ENCODE peak calls at places on chromosomes 12 and 14, in four cellular contexts. E is A549, T is NT2/D1, S is stomach. I is an unnamed sample.

GRCh38 chr12:116390656-116391335 is 113.3 kb upstream of the MED13L start:
- DNase-seq in E (no peak), T (no peak), S (peak; percentile 31), I (no peak)

GRCh38 chr14:105855893-105856675 is 329.7 kb downstream of the TMEM121 start:
- DNase-seq in E (no peak), T (no peak), S (no peak), I (no peak)

GRCh38 chr14:95533391-95533821 is 1.4 kb upstream of the GLRX5 start:
- DNase-seq in E (peak; percentile 20), T (no peak), S (no peak), I (peak; percentile 95)

GRCh38 chr14:101178184-101179072 is 274.9 kb upstream of the RTL1 start:
- DNase-seq in E (no peak), T (no peak), S (no peak), I (peak; percentile 59)

GRCh38 chr12:55931317-55931779 is 386 bp downstream of the DGKA start:
- DNase-seq in E (no peak), T (no peak), S (no peak), I (peak; percentile 87)

GRCh38 chr12:71397433-71397954 is 42.1 kb upstream of the LGR5 start:
- DNase-seq in E (no peak), T (no peak), S (no peak), I (no peak)

GRCh38 chr12:113271466-113271852 is 50.2 kb downstream of the TPCN1 start:
- DNase-seq in E (no peak), T (no peak), S (no peak), I (no peak)

GRCh38 chr12:58496411-58496810 is 423.9 kb downstream of the LRIG3 start:
- DNase-seq in E (peak; percentile 43), T (no peak), S (no peak), I (no peak)

GRCh38 chr14:104749111-104749649 is 3.8 kb upstream of the SIVA1 start:
- DNase-seq in E (no peak), T (no peak), S (no peak), I (peak; percentile 94)

GRCh38 chr14:98907271-98907670 is 364.7 kb downstream of the BCL11B start:
- DNase-seq in E (no peak), T (no peak), S (no peak), I (no peak)

GRCh38 chr12:6775775-6776174 is 3.5 kb downstream of the LAG3 start:
- DNase-seq in E (no peak), T (no peak), S (no peak), I (peak; percentile 34)

GRCh38 chr12:100672075-100672592 is 98.7 kb downstream of the GAS2L3 start:
- DNase-seq in E (peak; percentile 29), T (no peak), S (no peak), I (peak; percentile 39)

GRCh38 chr14:54085841-54086240 is 129.2 kb upstream of the BMP4 start:
- DNase-seq in E (no peak), T (no peak), S (no peak), I (no peak)

GRCh38 chr12:104604995-104605675 is 148.4 kb downstream of the CHST11 start:
- DNase-seq in E (no peak), T (no peak), S (no peak), I (no peak)

GRCh38 chr12:31835276-31835882 is 106.6 kb upstream of the AMN1 start:
- DNase-seq in E (peak; percentile 74), T (no peak), S (no peak), I (no peak)

GRCh38 chr12:49026101-49026500 is 7.5 kb upstream of the PRKAG1 start:
- DNase-seq in E (no peak), T (no peak), S (no peak), I (peak; percentile 45)

GRCh38 chr12:49022558-49023178 is 4.1 kb upstream of the PRKAG1 start:
- DNase-seq in E (no peak), T (no peak), S (no peak), I (peak; percentile 58)

GRCh38 chr12:49024543-49024942 is 6.0 kb upstream of the PRKAG1 start:
- DNase-seq in E (no peak), T (no peak), S (no peak), I (peak; percentile 53)

GRCh38 chr12:49025463-49025862 is 6.9 kb upstream of the PRKAG1 start:
- DNase-seq in E (no peak), T (no peak), S (no peak), I (no peak)

GRCh38 chr12:49023812-49024211 is 5.2 kb upstream of the PRKAG1 start:
- DNase-seq in E (no peak), T (no peak), S (no peak), I (no peak)
- H3K4me1 ChIP-seq in E (peaks cover 13% of the 10 kb centered on the region), T (no peaks in the 10 kb centered on the region), S (peaks cover 10% of the 10 kb centered on the region), I (peaks cover 11% of the 10 kb centered on the region)

GRCh38 chr12:96237465-96238077 is 43.4 kb downstream of the ELK3 start:
- DNase-seq in E (no peak), T (no peak), S (peak; percentile 44), I (peak; percentile 95)
- H3K4me1 ChIP-seq in E (peaks cover 7% of the 10 kb centered on the region), T (peaks cover 4% of the 10 kb centered on the region), S (peaks cover 96% of the 10 kb centered on the region), I (peaks cover 70% of the 10 kb centered on the region)

GRCh38 chr12:48459259-48459658 is 13.1 kb upstream of the ANP32D start:
- DNase-seq in E (no peak), T (no peak), S (no peak), I (no peak)
- H3K4me1 ChIP-seq in E (no peaks in the 10 kb centered on the region), T (peaks cover 3% of the 10 kb centered on the region), S (no peaks in the 10 kb centered on the region), I (no peaks in the 10 kb centered on the region)

DNA sequence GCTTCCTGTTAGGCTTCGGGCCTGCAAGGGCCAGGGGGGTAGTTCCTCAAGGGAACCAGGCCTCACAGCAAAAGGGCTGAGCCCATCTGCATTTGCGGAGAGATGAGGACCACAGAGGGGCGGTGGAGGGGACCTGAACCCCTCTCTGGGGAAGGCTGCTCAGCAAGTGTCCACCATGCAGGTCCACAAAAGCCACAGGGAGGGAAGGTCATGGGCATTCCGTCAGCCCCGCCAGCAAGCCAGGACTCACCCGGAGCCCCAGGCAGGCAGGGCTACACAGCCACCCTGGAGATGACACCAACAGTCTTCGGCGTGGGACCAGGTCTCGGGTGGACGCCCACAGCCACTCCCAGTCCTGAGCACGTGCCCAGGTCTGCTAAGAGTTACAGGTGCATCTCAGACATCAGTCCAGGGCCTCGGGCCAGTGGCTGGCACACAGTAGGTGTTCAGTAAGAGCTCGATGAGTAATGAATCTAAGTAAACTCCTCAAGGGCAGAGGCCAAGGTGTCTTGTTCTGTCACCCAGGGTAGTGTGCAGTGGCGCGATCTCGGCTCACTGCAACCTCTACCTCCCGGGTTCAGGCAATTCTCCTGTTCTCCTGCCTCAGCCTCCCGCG is 11.3 kb downstream of the TTC7B start:
- DNase-seq in E (no peak), T (no peak), S (no peak), I (peak; percentile 27)
- H3K4me1 ChIP-seq in E (no peaks in the 10 kb centered on the region), T (peaks cover 15% of the 10 kb centered on the region), S (peaks cover 63% of the 10 kb centered on the region), I (peaks cover 9% of the 10 kb centered on the region)

DNA sequence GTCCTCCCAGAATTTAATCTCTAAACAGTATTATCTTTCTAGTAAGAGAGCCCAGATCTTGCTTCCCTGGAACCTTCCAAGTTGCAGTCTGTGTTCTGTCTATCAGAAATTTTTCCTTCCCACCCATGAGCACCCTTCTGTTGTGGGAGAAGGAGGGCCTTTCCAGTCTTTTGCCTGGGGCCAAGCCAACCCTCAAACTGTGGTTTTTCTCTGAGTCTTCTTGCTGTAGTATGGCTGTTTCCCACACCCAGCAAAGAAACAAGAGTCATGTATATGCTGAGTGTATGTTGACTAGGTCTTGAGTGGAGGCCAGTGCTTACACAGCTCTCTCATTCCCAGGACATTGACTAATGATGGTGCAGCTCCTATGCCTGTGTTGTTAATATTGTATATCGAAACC is 104.5 kb downstream of the TGFB3 start:
- DNase-seq in E (no peak), T (no peak), S (no peak), I (peak; percentile 87)
- H3K4me1 ChIP-seq in E (peaks cover 17% of the 10 kb centered on the region), T (no peaks in the 10 kb centered on the region), S (peaks cover 19% of the 10 kb centered on the region), I (peaks cover 36% of the 10 kb centered on the region)

DNA sequence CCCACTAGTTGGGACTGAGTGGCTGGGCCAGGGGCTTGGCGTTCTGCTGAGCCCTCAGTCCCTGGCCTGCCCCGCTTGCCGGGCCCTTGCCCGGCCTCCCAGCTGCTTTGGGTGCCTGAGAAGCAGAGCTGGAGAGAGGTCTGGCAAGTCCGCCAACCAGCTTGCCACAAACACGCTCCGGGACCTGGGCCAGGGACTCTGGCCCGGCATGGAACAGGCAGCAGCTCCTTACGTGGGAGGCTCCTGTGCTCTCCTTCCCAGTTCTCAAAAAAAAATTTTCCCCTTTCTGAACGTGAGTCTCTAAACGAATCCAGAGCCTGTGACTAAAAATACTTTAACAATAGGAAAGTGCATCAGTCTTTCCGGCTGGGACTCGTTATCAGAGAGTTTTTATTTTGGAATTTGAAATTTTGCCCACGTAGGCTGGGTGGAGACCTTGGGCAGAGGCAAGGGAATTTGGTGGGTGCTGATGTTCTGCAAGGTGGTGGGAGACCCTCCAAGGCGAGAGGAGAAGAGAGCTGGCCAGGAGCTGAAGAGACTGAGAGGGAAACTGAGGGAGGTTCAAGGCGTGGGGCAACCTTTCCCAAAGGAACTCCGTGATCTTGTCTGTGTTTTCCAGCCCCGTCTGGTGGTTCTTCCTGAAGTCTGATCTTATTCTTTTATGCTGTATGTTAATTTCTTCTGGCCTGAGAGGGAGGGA is 6.8 kb upstream of the NR4A1 start:
- DNase-seq in E (no peak), T (no peak), S (peak; percentile 91), I (peak; percentile 99)
- H3K4me1 ChIP-seq in E (peaks cover 9% of the 10 kb centered on the region), T (peaks cover 7% of the 10 kb centered on the region), S (peaks cover 55% of the 10 kb centered on the region), I (peaks cover 20% of the 10 kb centered on the region)

GRCh38 chr14:65336191-65336591 is 76.3 kb upstream of the FUT8 start:
- DNase-seq in E (no peak), T (no peak), S (no peak), I (no peak)

GRCh38 chr14:65334765-65335411 is 77.6 kb upstream of the FUT8 start:
- DNase-seq in E (no peak), T (peak; percentile 70), S (peak; percentile 42), I (no peak)

GRCh38 chr14:65332141-65332871 is 80.2 kb upstream of the FUT8 start:
- DNase-seq in E (no peak), T (no peak), S (no peak), I (no peak)

GRCh38 chr14:65333926-65334687 is 78.4 kb upstream of the FUT8 start:
- DNase-seq in E (no peak), T (peak; percentile 18), S (no peak), I (no peak)

GRCh38 chr14:65335548-65335947 is 77.0 kb upstream of the FUT8 start:
- DNase-seq in E (no peak), T (no peak), S (peak; percentile 47), I (no peak)
- H3K4me1 ChIP-seq in E (no peaks in the 10 kb centered on the region), T (peaks cover 5% of the 10 kb centered on the region), S (peaks cover 75% of the 10 kb centered on the region), I (peaks cover 19% of the 10 kb centered on the region)